ENCODE peak calls at places on chromosome 16, in five cellular contexts. U, N, J, O and B are unnamed samples.

GRCh38 chr16:73176577-73177013 is 128.7 kb upstream of the ZFHX3 start:
- DNase-seq in U (peak), N (no peak), J (no peak), O (peak), B (no peak)

GRCh38 chr16:23728112-23728477 is 15.1 kb upstream of the ERN2 start:
- DNase-seq in U (no peak), N (no peak), J (no peak), O (no peak), B (no peak)

GRCh38 chr16:24700549-24701392 is 28.7 kb upstream of the TNRC6A start:
- DNase-seq in U (peak), N (no peak), J (no peak), O (peak), B (no peak)

GRCh38 chr16:3292604-3293003 is 9.3 kb downstream of the ZNF263 start:
- DNase-seq in U (no peak), N (no peak), J (no peak), O (no peak), B (no peak)

GRCh38 chr16:71645450-71645849 is 19.5 kb downstream of the MARVELD3 start:
- DNase-seq in U (peak), N (no peak), J (no peak), O (no peak), B (peak)

GRCh38 chr16:66562409-66562808 is 3.8 kb upstream of the CMTM1 start:
- DNase-seq in U (no peak), N (no peak), J (no peak), O (no peak), B (no peak)

GRCh38 chr16:21626659-21627277 is 25.6 kb downstream of the IGSF6 start:
- DNase-seq in U (peak), N (no peak), J (no peak), O (no peak), B (peak)

GRCh38 chr16:82509636-82510035 is 117.1 kb upstream of the CDH13 start:
- DNase-seq in U (no peak), N (no peak), J (no peak), O (no peak), B (no peak)